ENCODE peak calls at places on chromosome 12, in seven cellular contexts. J, P, A, E, H, D and L are unnamed samples. For H3K9me3, the result is how much of the 10 kb centered on the place peaks cover.

GRCh38 chr12:80777587-80777986 is 60.9 kb downstream of the MYF5 start:
- DNase-seq in J (no peak), P (no peak), A (no peak), E (no peak), H (no peak), D (no peak), L (no peak)

GRCh38 chr12:112539221-112539620 is 120.5 kb downstream of the PTPN11 start:
- DNase-seq in J (no peak), P (no peak), A (no peak), E (no peak), H (no peak), D (no peak), L (no peak)

GRCh38 chr12:64687816-64688599 is 71.2 kb downstream of the GNS start:
- DNase-seq in J (no peak), P (peak), A (peak), E (no peak), H (no peak), D (no peak), L (no peak)

GRCh38 chr12:93571854-93572711 is at the start of gene SOCS2:
- DNase-seq in J (peak), P (peak), A (peak), E (peak), H (peak), D (peak), L (no peak)

GRCh38 chr12:130932061-130932650 is 21.6 kb upstream of the ADGRD1 start:
- DNase-seq in J (no peak), P (no peak), A (no peak), E (no peak), H (no peak), D (no peak), L (no peak)

GRCh38 chr12:48956279-48957140 is 777 bp downstream of the ARF3 start:
- DNase-seq in J (peak), P (peak), A (peak), E (no peak), H (peak), D (peak), L (peak)

GRCh38 chr12:102548543-102548942 is 68.2 kb upstream of the IGF1 start:
- DNase-seq in J (peak), P (no peak), A (no peak), E (no peak), H (no peak), D (no peak), L (no peak)

GRCh38 chr12:116726749-116727148 is 11.1 kb downstream of the SPRING1 start:
- DNase-seq in J (no peak), P (no peak), A (no peak), E (no peak), H (no peak), D (no peak), L (no peak)

GRCh38 chr12:69688496-69689427 is 10.3 kb downstream of the BEST3 start:
- DNase-seq in J (peak), P (peak), A (no peak), E (no peak), H (no peak), D (peak), L (peak)

GRCh38 chr12:76455582-76456345 is 103.8 kb downstream of the OSBPL8 start:
- DNase-seq in J (no peak), P (no peak), A (no peak), E (peak), H (no peak), D (peak), L (no peak)

GRCh38 chr12:69998922-69999321 is 173.9 kb downstream of the MYRFL start:
- DNase-seq in J (no peak), P (no peak), A (no peak), E (no peak), H (no peak), D (no peak), L (no peak)

GRCh38 chr12:104652910-104653309 is 196.2 kb downstream of the CHST11 start:
- DNase-seq in J (no peak), P (no peak), A (no peak), E (no peak), H (no peak), D (no peak), L (no peak)

DNA sequence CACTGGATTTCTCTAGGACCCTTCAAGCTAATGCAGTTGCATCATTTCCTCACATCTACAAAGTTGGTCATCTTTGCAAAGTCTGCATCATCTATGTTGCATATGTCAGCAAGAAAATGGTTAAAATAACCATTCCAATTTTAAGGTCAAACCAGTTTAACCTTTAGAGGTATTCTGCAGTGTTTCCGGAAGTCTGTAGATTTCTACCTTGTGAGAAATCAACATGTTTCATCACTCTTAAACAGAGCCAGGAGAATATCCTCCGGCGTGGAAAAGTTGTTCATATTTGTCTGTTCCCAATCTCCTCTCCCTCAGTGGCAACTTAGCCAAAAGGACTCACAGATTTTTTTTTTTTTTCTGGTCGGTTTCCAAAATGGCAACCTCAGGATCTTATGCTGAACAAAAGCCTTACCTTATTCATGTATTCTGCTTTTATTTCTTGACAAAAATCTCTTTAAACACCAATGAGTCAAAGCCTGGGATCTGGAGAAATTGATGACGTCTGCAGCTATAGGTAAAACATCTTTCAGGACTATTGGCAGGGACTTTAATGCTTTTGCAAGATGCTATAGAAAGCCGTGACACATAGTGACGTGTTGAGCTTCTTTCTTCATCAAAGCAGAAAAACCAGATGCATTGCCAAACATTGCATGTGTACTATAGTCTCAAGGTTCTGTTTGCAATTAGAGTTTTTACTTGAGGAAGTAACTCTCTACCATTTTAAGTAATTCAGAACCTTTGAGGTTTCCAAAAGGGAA is 16.0 kb upstream of the CDK17 start:
- DNase-seq in J (no peak), P (no peak), A (no peak), E (no peak), H (no peak), D (no peak), L (peak)
- H3K4me3 ChIP-seq in J (no peak), P (no peak), A (no peak), E (no peak), H (no peak), D (no peak), L (no peak)

GRCh38 chr12:106584104-106585064 is 1.6 kb downstream of the RFX4 start:
- DNase-seq in J (no peak), P (no peak), A (no peak), E (no peak), H (no peak), D (peak), L (no peak)
- H3K9me3 ChIP-seq in J (under half), P (under half), A (under half), E (under half), H (under half), D (under half), L (under half)

DNA sequence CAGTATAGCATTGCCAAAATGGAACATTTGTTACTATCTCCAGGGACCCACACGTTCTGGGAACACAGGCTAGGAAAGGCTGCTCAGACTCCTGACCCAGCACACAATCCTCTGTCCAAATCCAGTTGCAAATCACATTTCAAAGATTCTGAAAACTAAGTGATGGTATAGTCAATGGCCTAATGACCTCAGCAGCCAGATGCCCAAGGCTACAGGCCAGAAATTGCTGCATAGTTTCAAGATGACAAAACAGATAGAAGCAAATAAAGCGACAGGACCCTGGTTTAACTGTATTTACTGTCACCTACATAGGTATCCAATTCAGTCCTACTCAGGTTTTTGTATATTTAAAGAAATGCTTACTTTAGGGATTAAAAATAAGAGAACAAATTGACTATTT is 97.1 kb upstream of the GRIP1 start:
- DNase-seq in J (no peak), P (no peak), A (no peak), E (no peak), H (no peak), D (no peak), L (no peak)
- H3K4me3 ChIP-seq in J (no peak), P (no peak), A (no peak), E (no peak), H (no peak), D (no peak), L (no peak)

GRCh38 chr12:690466-690865 is 27.2 kb upstream of the NINJ2 start:
- DNase-seq in J (no peak), P (no peak), A (no peak), E (no peak), H (no peak), D (no peak), L (no peak)

GRCh38 chr12:697426-697825 is 34.2 kb upstream of the NINJ2 start:
- DNase-seq in J (no peak), P (no peak), A (no peak), E (no peak), H (no peak), D (no peak), L (no peak)

GRCh38 chr12:692274-692673 is 29.0 kb upstream of the NINJ2 start:
- DNase-seq in J (no peak), P (no peak), A (no peak), E (no peak), H (no peak), D (no peak), L (no peak)

GRCh38 chr12:694734-695503 is 31.7 kb upstream of the NINJ2 start:
- DNase-seq in J (no peak), P (no peak), A (no peak), E (no peak), H (no peak), D (no peak), L (no peak)

DNA sequence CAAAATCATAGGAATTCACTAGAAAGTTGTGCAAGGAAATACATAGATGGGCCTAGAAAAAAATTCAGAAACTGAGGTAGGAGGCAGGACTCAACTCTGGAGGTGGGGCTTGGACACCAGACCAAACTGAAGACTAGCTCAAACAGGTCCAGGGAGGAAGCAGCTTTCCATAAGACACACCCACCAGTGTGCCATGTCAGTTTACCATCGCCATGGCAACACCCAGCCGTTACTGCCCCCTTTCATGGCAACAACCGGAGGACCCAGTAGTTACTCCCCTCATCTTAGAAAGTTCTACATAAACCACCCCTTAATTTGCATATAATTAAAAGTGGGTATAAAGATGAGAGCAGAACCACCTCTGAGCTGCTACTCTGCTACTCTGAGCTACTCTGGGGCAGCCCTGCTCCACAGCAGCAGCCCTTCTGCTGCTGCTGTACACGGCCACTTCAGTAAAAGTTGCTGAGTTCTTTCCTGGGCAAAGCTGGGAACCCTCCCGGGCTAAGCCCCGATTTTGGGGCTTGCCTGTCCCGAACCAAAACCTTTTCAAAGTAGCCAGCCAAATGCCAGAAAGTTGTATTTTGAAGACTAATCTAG is 30.8 kb upstream of the NINJ2 start:
- DNase-seq in J (no peak), P (no peak), A (no peak), E (no peak), H (no peak), D (no peak), L (no peak)
- H3K9me3 ChIP-seq in J (under half), P (under half), A (under half), E (under half), H (under half), D (under half), L (under half)

DNA sequence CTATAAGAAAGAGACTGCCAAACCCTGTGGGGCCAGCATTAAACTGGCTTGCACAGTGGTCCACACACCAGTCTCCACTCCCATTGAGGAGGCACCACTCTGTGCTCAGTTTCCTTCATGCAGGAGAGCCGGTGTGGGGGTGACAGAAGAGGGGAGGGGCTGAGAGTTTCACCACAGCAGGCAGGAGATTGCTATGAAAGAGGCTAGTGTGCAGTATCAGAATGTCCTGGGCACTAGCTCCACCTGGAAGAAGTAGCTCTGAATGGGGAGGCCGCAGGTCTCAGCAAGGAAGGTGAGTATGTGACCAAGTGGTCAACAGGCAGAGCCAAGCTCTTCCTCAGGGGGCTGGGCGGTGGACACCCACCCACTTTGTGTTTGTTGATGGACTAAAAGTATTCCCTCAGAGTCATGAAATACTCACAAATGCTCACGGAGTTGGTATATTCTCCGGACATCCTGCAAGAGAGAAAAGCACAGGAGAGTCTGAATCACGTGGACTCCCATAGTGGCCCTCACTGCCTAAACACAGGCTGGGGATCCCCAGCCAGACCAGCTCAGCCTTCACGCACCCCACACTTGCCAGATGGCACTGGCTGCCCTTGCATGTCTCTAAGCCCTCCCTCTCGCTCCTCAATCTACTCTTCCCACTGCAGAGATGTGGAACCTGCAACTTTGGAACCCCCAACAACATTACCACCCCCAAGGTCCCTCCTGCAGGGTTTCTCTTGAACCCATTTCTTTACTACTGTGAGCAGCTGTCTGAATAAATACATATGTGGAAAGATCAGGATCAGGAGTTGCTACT is 7.8 kb upstream of the KRT72 start:
- DNase-seq in J (no peak), P (no peak), A (no peak), E (no peak), H (peak), D (no peak), L (peak)
- H3K4me3 ChIP-seq in J (no peak), P (no peak), A (no peak), E (no peak), H (no peak), D (no peak), L (no peak)